ENCODE peak calls at places on chromosomes 2 and 18, in ten cellular contexts. One of them, this sample, is unnamed.

GRCh38 chr18:21230436-21230835 is 11.6 kb upstream of the GREB1L start:
- DNase-seq in colonic mucosa: no peak
- DNase-seq in tibial artery: no peak
- DNase-seq in cardiac muscle cell: no peak
- DNase-seq in caudate nucleus: no peak
- DNase-seq in fibroblast of lung: peak; percentile 41
- DNase-seq in sigmoid colon: no peak
- DNase-seq in left lung: no peak
- DNase-seq in neuronal stem cell: no peak
- DNase-seq in heart right ventricle: no peak
- DNase-seq in this sample: no peak

GRCh38 chr2:190382851-190383250 is 25.3 kb upstream of the MFSD6 start:
- DNase-seq in neuronal stem cell: no peak
- DNase-seq in caudate nucleus: no peak
- DNase-seq in heart right ventricle: no peak
- DNase-seq in colonic mucosa: peak; percentile 55
- DNase-seq in left lung: no peak
- DNase-seq in sigmoid colon: no peak
- DNase-seq in fibroblast of lung: peak; percentile 57
- DNase-seq in cardiac muscle cell: peak; percentile 58
- DNase-seq in tibial artery: no peak
- DNase-seq in this sample: no peak

GRCh38 chr18:33900638-33901037 is 322.6 kb downstream of the ASXL3 start:
- DNase-seq in sigmoid colon: no peak
- DNase-seq in colonic mucosa: no peak
- DNase-seq in fibroblast of lung: no peak
- DNase-seq in caudate nucleus: no peak
- DNase-seq in heart right ventricle: no peak
- DNase-seq in neuronal stem cell: no peak
- DNase-seq in tibial artery: no peak
- DNase-seq in cardiac muscle cell: no peak
- DNase-seq in left lung: no peak
- DNase-seq in this sample: no peak

GRCh38 chr2:232490221-232491138 is 2.8 kb upstream of the ECEL1 start:
- DNase-seq in tibial artery: peak; percentile 59
- DNase-seq in sigmoid colon: peak; percentile 56
- DNase-seq in heart right ventricle: no peak
- DNase-seq in left lung: peak; percentile 67
- DNase-seq in colonic mucosa: no peak
- DNase-seq in neuronal stem cell: no peak
- DNase-seq in caudate nucleus: no peak
- DNase-seq in fibroblast of lung: no peak
- DNase-seq in cardiac muscle cell: no peak
- DNase-seq in this sample: no peak

GRCh38 chr18:38413202-38413601 is 847.6 kb upstream of the CELF4 start:
- DNase-seq in colonic mucosa: no peak
- DNase-seq in sigmoid colon: no peak
- DNase-seq in neuronal stem cell: no peak
- DNase-seq in left lung: no peak
- DNase-seq in heart right ventricle: no peak
- DNase-seq in cardiac muscle cell: no peak
- DNase-seq in tibial artery: no peak
- DNase-seq in fibroblast of lung: no peak
- DNase-seq in caudate nucleus: no peak
- DNase-seq in this sample: no peak

GRCh38 chr2:139271879-139272278 is 491.7 kb upstream of the NXPH2 start:
- DNase-seq in neuronal stem cell: no peak
- DNase-seq in left lung: no peak
- DNase-seq in fibroblast of lung: no peak
- DNase-seq in heart right ventricle: no peak
- DNase-seq in cardiac muscle cell: no peak
- DNase-seq in tibial artery: no peak
- DNase-seq in sigmoid colon: no peak
- DNase-seq in colonic mucosa: no peak
- DNase-seq in caudate nucleus: no peak
- DNase-seq in this sample: no peak

GRCh38 chr2:220144411-220144810 is 517.0 kb downstream of the SLC4A3 start:
- DNase-seq in heart right ventricle: no peak
- DNase-seq in tibial artery: no peak
- DNase-seq in neuronal stem cell: no peak
- DNase-seq in caudate nucleus: no peak
- DNase-seq in colonic mucosa: no peak
- DNase-seq in left lung: no peak
- DNase-seq in sigmoid colon: no peak
- DNase-seq in cardiac muscle cell: peak; percentile 47
- DNase-seq in fibroblast of lung: peak; percentile 78
- DNase-seq in this sample: no peak

GRCh38 chr2:111135910-111136297 is 15.2 kb downstream of the BCL2L11 start:
- DNase-seq in caudate nucleus: no peak
- DNase-seq in sigmoid colon: no peak
- DNase-seq in cardiac muscle cell: peak; percentile 98
- DNase-seq in colonic mucosa: no peak
- DNase-seq in heart right ventricle: peak; percentile 30
- DNase-seq in neuronal stem cell: no peak
- DNase-seq in tibial artery: no peak
- DNase-seq in left lung: no peak
- DNase-seq in fibroblast of lung: peak; percentile 85
- DNase-seq in this sample: no peak

GRCh38 chr2:241561811-241562210 is 3.3 kb downstream of the BOK start:
- DNase-seq in colonic mucosa: peak; percentile 46
- DNase-seq in left lung: peak; percentile 87
- DNase-seq in caudate nucleus: peak; percentile 77
- DNase-seq in sigmoid colon: peak; percentile 91
- DNase-seq in tibial artery: peak; percentile 83
- DNase-seq in heart right ventricle: peak; percentile 57
- DNase-seq in fibroblast of lung: peak; percentile 81
- DNase-seq in neuronal stem cell: no peak
- DNase-seq in cardiac muscle cell: peak; percentile 87
- DNase-seq in this sample: no peak

GRCh38 chr2:217876253-217876570 is 126.6 kb downstream of the TNS1 start:
- DNase-seq in cardiac muscle cell: no peak
- DNase-seq in heart right ventricle: no peak
- DNase-seq in left lung: no peak
- DNase-seq in sigmoid colon: no peak
- DNase-seq in caudate nucleus: peak; percentile 10
- DNase-seq in fibroblast of lung: no peak
- DNase-seq in colonic mucosa: no peak
- DNase-seq in tibial artery: no peak
- DNase-seq in neuronal stem cell: no peak
- DNase-seq in this sample: no peak

GRCh38 chr2:217731805-217732204 is 271.0 kb downstream of the TNS1 start:
- DNase-seq in neuronal stem cell: no peak
- DNase-seq in heart right ventricle: no peak
- DNase-seq in left lung: no peak
- DNase-seq in caudate nucleus: no peak
- DNase-seq in fibroblast of lung: peak; percentile 45
- DNase-seq in colonic mucosa: no peak
- DNase-seq in cardiac muscle cell: no peak
- DNase-seq in tibial artery: no peak
- DNase-seq in sigmoid colon: no peak
- DNase-seq in this sample: no peak

GRCh38 chr2:28821295-28821958 is 10.8 kb downstream of the SPDYA start:
- DNase-seq in heart right ventricle: no peak
- DNase-seq in cardiac muscle cell: peak; percentile 73
- DNase-seq in tibial artery: no peak
- DNase-seq in sigmoid colon: no peak
- DNase-seq in colonic mucosa: peak; percentile 80
- DNase-seq in fibroblast of lung: peak; percentile 47
- DNase-seq in left lung: no peak
- DNase-seq in caudate nucleus: no peak
- DNase-seq in neuronal stem cell: peak; percentile 47
- DNase-seq in this sample: no peak

GRCh38 chr2:141911485-141912066 is 219.2 kb downstream of the LRP1B start:
- DNase-seq in cardiac muscle cell: peak; percentile 28
- DNase-seq in colonic mucosa: no peak
- DNase-seq in heart right ventricle: no peak
- DNase-seq in left lung: no peak
- DNase-seq in sigmoid colon: no peak
- DNase-seq in neuronal stem cell: peak; percentile 17
- DNase-seq in tibial artery: no peak
- DNase-seq in caudate nucleus: no peak
- DNase-seq in fibroblast of lung: peak; percentile 12
- DNase-seq in this sample: no peak

DNA sequence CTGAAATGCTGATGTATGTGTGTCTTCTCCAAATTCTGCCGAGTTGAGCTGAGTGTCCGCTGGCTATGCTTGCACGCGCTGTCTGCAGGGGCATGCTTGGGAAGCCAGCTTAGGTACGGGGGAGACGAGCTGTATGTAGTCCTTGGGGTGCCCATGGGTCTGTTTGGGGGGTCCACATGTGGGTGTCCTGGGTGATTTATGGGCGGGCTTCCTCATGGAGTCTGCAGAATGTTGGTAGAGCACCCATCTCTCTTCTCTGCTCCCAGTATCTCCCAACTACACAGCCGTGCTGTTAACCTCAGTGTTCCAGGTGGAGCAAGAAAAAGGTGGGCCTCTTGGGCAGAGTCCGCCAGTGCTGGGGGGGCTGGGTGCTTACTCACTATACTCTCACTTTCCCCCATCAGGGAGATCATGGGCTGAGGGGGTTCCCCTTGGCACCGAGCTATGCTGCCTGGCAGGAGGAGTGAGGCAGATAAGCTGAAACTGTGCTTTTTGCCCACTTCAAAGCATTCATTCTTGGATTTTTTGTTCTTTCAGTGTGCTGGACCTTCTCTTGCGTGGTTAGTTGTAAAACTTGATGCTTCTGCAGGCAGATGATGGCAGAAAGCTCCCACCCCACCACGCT is 128.2 kb upstream of the ALKAL2 start:
- DNase-seq in caudate nucleus: no peak
- DNase-seq in heart right ventricle: no peak
- DNase-seq in colonic mucosa: no peak
- DNase-seq in tibial artery: no peak
- DNase-seq in fibroblast of lung: no peak
- DNase-seq in neuronal stem cell: no peak
- DNase-seq in left lung: no peak
- DNase-seq in sigmoid colon: no peak
- DNase-seq in cardiac muscle cell: no peak
- DNase-seq in this sample: no peak
- H3K27ac ChIP-seq in caudate nucleus: no peak overlapping the region
- H3K27ac ChIP-seq in heart right ventricle: no peak overlapping the region
- H3K27ac ChIP-seq in colonic mucosa: no peak overlapping the region
- H3K27ac ChIP-seq in tibial artery: no peak overlapping the region
- H3K27ac ChIP-seq in fibroblast of lung: no peak overlapping the region
- H3K27ac ChIP-seq in neuronal stem cell: no peak overlapping the region
- H3K27ac ChIP-seq in left lung: no peak overlapping the region
- H3K27ac ChIP-seq in sigmoid colon: no peak overlapping the region
- H3K27ac ChIP-seq in cardiac muscle cell: no peak overlapping the region
- H3K27ac ChIP-seq in this sample: no peak overlapping the region

GRCh38 chr2:158651358-158652057 is 143.6 kb upstream of the DAPL1 start:
- DNase-seq in neuronal stem cell: no peak
- DNase-seq in sigmoid colon: no peak
- DNase-seq in colonic mucosa: no peak
- DNase-seq in fibroblast of lung: no peak
- DNase-seq in caudate nucleus: no peak
- DNase-seq in tibial artery: no peak
- DNase-seq in cardiac muscle cell: no peak
- DNase-seq in heart right ventricle: no peak
- DNase-seq in left lung: no peak
- DNase-seq in this sample: no peak
- H3K27ac ChIP-seq in neuronal stem cell: no peak overlapping the region
- H3K27ac ChIP-seq in sigmoid colon: no peak overlapping the region
- H3K27ac ChIP-seq in colonic mucosa: no peak overlapping the region
- H3K27ac ChIP-seq in fibroblast of lung: no peak overlapping the region
- H3K27ac ChIP-seq in caudate nucleus: no peak overlapping the region
- H3K27ac ChIP-seq in tibial artery: no peak overlapping the region
- H3K27ac ChIP-seq in cardiac muscle cell: peak overlapping the region; percentile 88
- H3K27ac ChIP-seq in heart right ventricle: no peak overlapping the region
- H3K27ac ChIP-seq in left lung: no peak overlapping the region
- H3K27ac ChIP-seq in this sample: no peak overlapping the region

GRCh38 chr2:101097638-101098037 is 53.5 kb downstream of the TBC1D8 start:
- DNase-seq in heart right ventricle: no peak
- DNase-seq in tibial artery: no peak
- DNase-seq in neuronal stem cell: no peak
- DNase-seq in left lung: no peak
- DNase-seq in caudate nucleus: no peak
- DNase-seq in fibroblast of lung: no peak
- DNase-seq in cardiac muscle cell: no peak
- DNase-seq in colonic mucosa: no peak
- DNase-seq in sigmoid colon: no peak
- DNase-seq in this sample: no peak
- H3K27ac ChIP-seq in heart right ventricle: no peak overlapping the region
- H3K27ac ChIP-seq in tibial artery: no peak overlapping the region
- H3K27ac ChIP-seq in neuronal stem cell: no peak overlapping the region
- H3K27ac ChIP-seq in left lung: peak overlapping the region; percentile 58
- H3K27ac ChIP-seq in caudate nucleus: no peak overlapping the region
- H3K27ac ChIP-seq in fibroblast of lung: no peak overlapping the region
- H3K27ac ChIP-seq in cardiac muscle cell: no peak overlapping the region
- H3K27ac ChIP-seq in colonic mucosa: no peak overlapping the region
- H3K27ac ChIP-seq in sigmoid colon: no peak overlapping the region
- H3K27ac ChIP-seq in this sample: no peak overlapping the region

DNA sequence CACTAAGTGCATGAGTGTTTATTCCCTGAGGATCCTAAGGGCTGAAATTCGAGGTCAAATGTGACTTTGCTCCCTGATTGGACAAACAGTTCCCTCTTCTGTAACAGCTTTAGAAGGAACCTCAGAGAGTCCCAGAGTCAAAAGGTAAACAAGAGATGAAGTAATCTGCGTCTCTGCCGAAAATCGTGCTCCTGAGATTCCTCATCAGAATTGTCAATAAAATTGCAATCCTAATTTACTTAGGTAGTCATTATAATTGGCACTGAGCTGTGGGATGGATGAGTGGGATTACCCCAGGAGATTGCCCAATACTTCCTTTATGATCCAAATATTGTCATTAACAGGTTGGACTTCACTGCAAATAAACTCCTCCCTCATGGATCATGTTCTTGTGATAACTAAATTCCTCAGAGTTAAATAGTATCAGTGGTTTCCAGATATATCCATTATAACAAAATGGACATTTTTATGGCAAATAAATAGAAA is 907 bp upstream of the SUCLG1 start:
- DNase-seq in heart right ventricle: no peak
- DNase-seq in colonic mucosa: no peak
- DNase-seq in sigmoid colon: no peak
- DNase-seq in tibial artery: no peak
- DNase-seq in caudate nucleus: no peak
- DNase-seq in neuronal stem cell: no peak
- DNase-seq in cardiac muscle cell: no peak
- DNase-seq in left lung: no peak
- DNase-seq in fibroblast of lung: no peak
- DNase-seq in this sample: no peak
- H3K27ac ChIP-seq in heart right ventricle: peak overlapping the region; percentile 99
- H3K27ac ChIP-seq in colonic mucosa: peak overlapping the region; percentile 81
- H3K27ac ChIP-seq in sigmoid colon: peak overlapping the region; percentile 92
- H3K27ac ChIP-seq in tibial artery: peak overlapping the region; percentile 88
- H3K27ac ChIP-seq in caudate nucleus: no peak overlapping the region
- H3K27ac ChIP-seq in neuronal stem cell: no peak overlapping the region
- H3K27ac ChIP-seq in cardiac muscle cell: no peak overlapping the region
- H3K27ac ChIP-seq in left lung: peak overlapping the region; percentile 89
- H3K27ac ChIP-seq in fibroblast of lung: no peak overlapping the region
- H3K27ac ChIP-seq in this sample: peak overlapping the region; percentile 57

DNA sequence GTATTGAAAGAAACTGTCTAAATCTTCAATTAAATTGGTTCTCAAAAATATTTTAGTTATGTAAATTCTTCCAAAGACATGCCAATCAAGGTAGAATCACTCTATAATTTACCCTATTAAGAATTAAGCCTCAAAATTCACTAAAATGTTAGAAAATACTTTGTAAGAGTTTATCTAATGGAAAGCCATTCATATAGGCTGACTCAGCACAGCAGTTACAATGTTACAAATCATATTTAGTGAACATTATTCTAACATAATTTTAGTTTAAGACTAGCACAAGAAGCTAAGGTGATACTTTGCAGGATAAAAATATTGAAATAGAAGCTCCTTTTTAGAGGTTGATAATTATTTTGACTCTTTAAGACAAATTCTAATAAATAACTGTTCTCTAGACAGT is 137.0 kb downstream of the ZNF385B start:
- DNase-seq in colonic mucosa: no peak
- DNase-seq in cardiac muscle cell: no peak
- DNase-seq in heart right ventricle: no peak
- DNase-seq in fibroblast of lung: no peak
- DNase-seq in caudate nucleus: no peak
- DNase-seq in left lung: no peak
- DNase-seq in sigmoid colon: no peak
- DNase-seq in neuronal stem cell: no peak
- DNase-seq in tibial artery: no peak
- DNase-seq in this sample: no peak
- H3K27ac ChIP-seq in colonic mucosa: no peak overlapping the region
- H3K27ac ChIP-seq in cardiac muscle cell: no peak overlapping the region
- H3K27ac ChIP-seq in heart right ventricle: no peak overlapping the region
- H3K27ac ChIP-seq in fibroblast of lung: no peak overlapping the region
- H3K27ac ChIP-seq in caudate nucleus: no peak overlapping the region
- H3K27ac ChIP-seq in left lung: no peak overlapping the region
- H3K27ac ChIP-seq in sigmoid colon: no peak overlapping the region
- H3K27ac ChIP-seq in neuronal stem cell: no peak overlapping the region
- H3K27ac ChIP-seq in tibial artery: no peak overlapping the region
- H3K27ac ChIP-seq in this sample: no peak overlapping the region